ENCODE peak calls at places on chromosome 20, in ten cellular contexts. One of them, this sample, is unnamed.

GRCh38 chr20:9912858-9913434 is 74.1 kb upstream of the PAK5 start:
- DNase-seq in activated effector memory CD4-positive, alpha-beta T cell treated with Interleukin-2 at 50 U/mL for 16 hours: peak; percentile 1
- DNase-seq in activated T-helper 1 cell treated with anti-CD3 and anti-CD28 coated beads, Interleukin-2, amount 50 U/mL, for 16 hours: no peak
- DNase-seq in HuH-7.5: peak; percentile 12
- DNase-seq in stimulated activated CD4-positive, alpha-beta T cell treated with anti-CD3 and anti-CD28 coated beads, Interleukin-1b, Interleukin-23, amount 100 ng/mL, for 24 hours: no peak
- DNase-seq in AG20443: peak; percentile 64
- DNase-seq in astrocyte of the spinal cord: peak; percentile 57
- DNase-seq in Kasumi-1: peak; percentile 39
- DNase-seq in NAMALWA: peak; percentile 70
- DNase-seq in hepatocyte: peak; percentile 58
- DNase-seq in this sample: peak; percentile 46

GRCh38 chr20:3251806-3252205 is 12.8 kb upstream of the SLC4A11 start:
- DNase-seq in NAMALWA: no peak
- DNase-seq in activated effector memory CD4-positive, alpha-beta T cell treated with Interleukin-2 at 50 U/mL for 16 hours: no peak
- DNase-seq in HuH-7.5: no peak
- DNase-seq in astrocyte of the spinal cord: no peak
- DNase-seq in activated T-helper 1 cell treated with anti-CD3 and anti-CD28 coated beads, Interleukin-2, amount 50 U/mL, for 16 hours: no peak
- DNase-seq in Kasumi-1: no peak
- DNase-seq in AG20443: peak; percentile 64
- DNase-seq in hepatocyte: no peak
- DNase-seq in stimulated activated CD4-positive, alpha-beta T cell treated with anti-CD3 and anti-CD28 coated beads, Interleukin-1b, Interleukin-23, amount 100 ng/mL, for 24 hours: no peak
- DNase-seq in this sample: peak; percentile 59

GRCh38 chr20:62949887-62950286 is 2.6 kb upstream of the SLC17A9 start:
- DNase-seq in activated T-helper 1 cell treated with anti-CD3 and anti-CD28 coated beads, Interleukin-2, amount 50 U/mL, for 16 hours: no peak
- DNase-seq in hepatocyte: no peak
- DNase-seq in AG20443: no peak
- DNase-seq in activated effector memory CD4-positive, alpha-beta T cell treated with Interleukin-2 at 50 U/mL for 16 hours: no peak
- DNase-seq in Kasumi-1: no peak
- DNase-seq in astrocyte of the spinal cord: no peak
- DNase-seq in NAMALWA: no peak
- DNase-seq in HuH-7.5: no peak
- DNase-seq in stimulated activated CD4-positive, alpha-beta T cell treated with anti-CD3 and anti-CD28 coated beads, Interleukin-1b, Interleukin-23, amount 100 ng/mL, for 24 hours: no peak
- DNase-seq in this sample: no peak

GRCh38 chr20:32906200-32906599 is 47.5 kb downstream of the EFCAB8 start:
- DNase-seq in NAMALWA: no peak
- DNase-seq in AG20443: no peak
- DNase-seq in activated effector memory CD4-positive, alpha-beta T cell treated with Interleukin-2 at 50 U/mL for 16 hours: no peak
- DNase-seq in stimulated activated CD4-positive, alpha-beta T cell treated with anti-CD3 and anti-CD28 coated beads, Interleukin-1b, Interleukin-23, amount 100 ng/mL, for 24 hours: no peak
- DNase-seq in HuH-7.5: no peak
- DNase-seq in activated T-helper 1 cell treated with anti-CD3 and anti-CD28 coated beads, Interleukin-2, amount 50 U/mL, for 16 hours: no peak
- DNase-seq in Kasumi-1: no peak
- DNase-seq in astrocyte of the spinal cord: no peak
- DNase-seq in hepatocyte: no peak
- DNase-seq in this sample: no peak

GRCh38 chr20:51910202-51911050 is 108.1 kb upstream of the SALL4 start:
- DNase-seq in AG20443: no peak
- DNase-seq in NAMALWA: no peak
- DNase-seq in activated T-helper 1 cell treated with anti-CD3 and anti-CD28 coated beads, Interleukin-2, amount 50 U/mL, for 16 hours: no peak
- DNase-seq in Kasumi-1: no peak
- DNase-seq in HuH-7.5: peak; percentile 36
- DNase-seq in hepatocyte: peak; percentile 16
- DNase-seq in stimulated activated CD4-positive, alpha-beta T cell treated with anti-CD3 and anti-CD28 coated beads, Interleukin-1b, Interleukin-23, amount 100 ng/mL, for 24 hours: no peak
- DNase-seq in activated effector memory CD4-positive, alpha-beta T cell treated with Interleukin-2 at 50 U/mL for 16 hours: no peak
- DNase-seq in astrocyte of the spinal cord: peak; percentile 50
- DNase-seq in this sample: no peak

GRCh38 chr20:22626501-22626900 is 42.1 kb upstream of the FOXA2 start:
- DNase-seq in stimulated activated CD4-positive, alpha-beta T cell treated with anti-CD3 and anti-CD28 coated beads, Interleukin-1b, Interleukin-23, amount 100 ng/mL, for 24 hours: no peak
- DNase-seq in astrocyte of the spinal cord: no peak
- DNase-seq in activated T-helper 1 cell treated with anti-CD3 and anti-CD28 coated beads, Interleukin-2, amount 50 U/mL, for 16 hours: no peak
- DNase-seq in hepatocyte: no peak
- DNase-seq in NAMALWA: no peak
- DNase-seq in AG20443: no peak
- DNase-seq in activated effector memory CD4-positive, alpha-beta T cell treated with Interleukin-2 at 50 U/mL for 16 hours: no peak
- DNase-seq in Kasumi-1: no peak
- DNase-seq in HuH-7.5: no peak
- DNase-seq in this sample: no peak

GRCh38 chr20:41956316-41957050 is 338.3 kb upstream of the CHD6 start:
- DNase-seq in astrocyte of the spinal cord: no peak
- DNase-seq in Kasumi-1: peak; percentile 2
- DNase-seq in AG20443: no peak
- DNase-seq in activated T-helper 1 cell treated with anti-CD3 and anti-CD28 coated beads, Interleukin-2, amount 50 U/mL, for 16 hours: no peak
- DNase-seq in hepatocyte: peak; percentile 44
- DNase-seq in HuH-7.5: no peak
- DNase-seq in stimulated activated CD4-positive, alpha-beta T cell treated with anti-CD3 and anti-CD28 coated beads, Interleukin-1b, Interleukin-23, amount 100 ng/mL, for 24 hours: no peak
- DNase-seq in NAMALWA: peak; percentile 46
- DNase-seq in activated effector memory CD4-positive, alpha-beta T cell treated with Interleukin-2 at 50 U/mL for 16 hours: no peak
- DNase-seq in this sample: peak; percentile 9

GRCh38 chr20:25278636-25279361 is 30.9 kb downstream of the PYGB start:
- DNase-seq in HuH-7.5: no peak
- DNase-seq in hepatocyte: no peak
- DNase-seq in Kasumi-1: no peak
- DNase-seq in AG20443: no peak
- DNase-seq in activated effector memory CD4-positive, alpha-beta T cell treated with Interleukin-2 at 50 U/mL for 16 hours: no peak
- DNase-seq in NAMALWA: no peak
- DNase-seq in astrocyte of the spinal cord: no peak
- DNase-seq in stimulated activated CD4-positive, alpha-beta T cell treated with anti-CD3 and anti-CD28 coated beads, Interleukin-1b, Interleukin-23, amount 100 ng/mL, for 24 hours: no peak
- DNase-seq in activated T-helper 1 cell treated with anti-CD3 and anti-CD28 coated beads, Interleukin-2, amount 50 U/mL, for 16 hours: peak; percentile 0
- DNase-seq in this sample: no peak

GRCh38 chr20:58398254-58398653 is 9.2 kb downstream of the VAPB start:
- DNase-seq in stimulated activated CD4-positive, alpha-beta T cell treated with anti-CD3 and anti-CD28 coated beads, Interleukin-1b, Interleukin-23, amount 100 ng/mL, for 24 hours: no peak
- DNase-seq in HuH-7.5: no peak
- DNase-seq in NAMALWA: no peak
- DNase-seq in activated effector memory CD4-positive, alpha-beta T cell treated with Interleukin-2 at 50 U/mL for 16 hours: no peak
- DNase-seq in hepatocyte: no peak
- DNase-seq in astrocyte of the spinal cord: no peak
- DNase-seq in activated T-helper 1 cell treated with anti-CD3 and anti-CD28 coated beads, Interleukin-2, amount 50 U/mL, for 16 hours: no peak
- DNase-seq in Kasumi-1: no peak
- DNase-seq in AG20443: no peak
- DNase-seq in this sample: no peak

GRCh38 chr20:40993794-40994540 is 34.7 kb upstream of the TOP1 start:
- DNase-seq in activated T-helper 1 cell treated with anti-CD3 and anti-CD28 coated beads, Interleukin-2, amount 50 U/mL, for 16 hours: no peak
- DNase-seq in HuH-7.5: no peak
- DNase-seq in NAMALWA: peak; percentile 76
- DNase-seq in Kasumi-1: no peak
- DNase-seq in AG20443: no peak
- DNase-seq in stimulated activated CD4-positive, alpha-beta T cell treated with anti-CD3 and anti-CD28 coated beads, Interleukin-1b, Interleukin-23, amount 100 ng/mL, for 24 hours: no peak
- DNase-seq in hepatocyte: no peak
- DNase-seq in activated effector memory CD4-positive, alpha-beta T cell treated with Interleukin-2 at 50 U/mL for 16 hours: no peak
- DNase-seq in astrocyte of the spinal cord: no peak
- DNase-seq in this sample: no peak

GRCh38 chr20:19867074-19867473 is 109.0 kb downstream of the RIN2 start:
- DNase-seq in NAMALWA: no peak
- DNase-seq in activated effector memory CD4-positive, alpha-beta T cell treated with Interleukin-2 at 50 U/mL for 16 hours: no peak
- DNase-seq in AG20443: no peak
- DNase-seq in HuH-7.5: no peak
- DNase-seq in activated T-helper 1 cell treated with anti-CD3 and anti-CD28 coated beads, Interleukin-2, amount 50 U/mL, for 16 hours: no peak
- DNase-seq in stimulated activated CD4-positive, alpha-beta T cell treated with anti-CD3 and anti-CD28 coated beads, Interleukin-1b, Interleukin-23, amount 100 ng/mL, for 24 hours: no peak
- DNase-seq in hepatocyte: no peak
- DNase-seq in Kasumi-1: no peak
- DNase-seq in astrocyte of the spinal cord: no peak
- DNase-seq in this sample: no peak

GRCh38 chr20:61502433-61502832 is 250.4 kb downstream of the CDH4 start:
- DNase-seq in HuH-7.5: no peak
- DNase-seq in Kasumi-1: no peak
- DNase-seq in hepatocyte: no peak
- DNase-seq in NAMALWA: no peak
- DNase-seq in astrocyte of the spinal cord: peak; percentile 33
- DNase-seq in AG20443: no peak
- DNase-seq in activated effector memory CD4-positive, alpha-beta T cell treated with Interleukin-2 at 50 U/mL for 16 hours: no peak
- DNase-seq in stimulated activated CD4-positive, alpha-beta T cell treated with anti-CD3 and anti-CD28 coated beads, Interleukin-1b, Interleukin-23, amount 100 ng/mL, for 24 hours: no peak
- DNase-seq in activated T-helper 1 cell treated with anti-CD3 and anti-CD28 coated beads, Interleukin-2, amount 50 U/mL, for 16 hours: no peak
- DNase-seq in this sample: no peak

GRCh38 chr20:17666491-17666890 is 15.6 kb downstream of the RRBP1 start:
- DNase-seq in activated effector memory CD4-positive, alpha-beta T cell treated with Interleukin-2 at 50 U/mL for 16 hours: no peak
- DNase-seq in NAMALWA: no peak
- DNase-seq in astrocyte of the spinal cord: peak; percentile 70
- DNase-seq in Kasumi-1: no peak
- DNase-seq in HuH-7.5: no peak
- DNase-seq in activated T-helper 1 cell treated with anti-CD3 and anti-CD28 coated beads, Interleukin-2, amount 50 U/mL, for 16 hours: no peak
- DNase-seq in AG20443: peak; percentile 52
- DNase-seq in hepatocyte: no peak
- DNase-seq in stimulated activated CD4-positive, alpha-beta T cell treated with anti-CD3 and anti-CD28 coated beads, Interleukin-1b, Interleukin-23, amount 100 ng/mL, for 24 hours: no peak
- DNase-seq in this sample: peak; percentile 62

GRCh38 chr20:59013031-59013951 is 5.9 kb upstream of the TUBB1 start:
- DNase-seq in hepatocyte: no peak
- DNase-seq in stimulated activated CD4-positive, alpha-beta T cell treated with anti-CD3 and anti-CD28 coated beads, Interleukin-1b, Interleukin-23, amount 100 ng/mL, for 24 hours: no peak
- DNase-seq in Kasumi-1: no peak
- DNase-seq in astrocyte of the spinal cord: no peak
- DNase-seq in activated effector memory CD4-positive, alpha-beta T cell treated with Interleukin-2 at 50 U/mL for 16 hours: no peak
- DNase-seq in AG20443: no peak
- DNase-seq in NAMALWA: no peak
- DNase-seq in HuH-7.5: no peak
- DNase-seq in activated T-helper 1 cell treated with anti-CD3 and anti-CD28 coated beads, Interleukin-2, amount 50 U/mL, for 16 hours: no peak
- DNase-seq in this sample: no peak

GRCh38 chr20:32495949-32496348 is 89.2 kb downstream of the NOL4L start:
- DNase-seq in activated T-helper 1 cell treated with anti-CD3 and anti-CD28 coated beads, Interleukin-2, amount 50 U/mL, for 16 hours: no peak
- DNase-seq in stimulated activated CD4-positive, alpha-beta T cell treated with anti-CD3 and anti-CD28 coated beads, Interleukin-1b, Interleukin-23, amount 100 ng/mL, for 24 hours: no peak
- DNase-seq in Kasumi-1: no peak
- DNase-seq in astrocyte of the spinal cord: no peak
- DNase-seq in HuH-7.5: no peak
- DNase-seq in NAMALWA: no peak
- DNase-seq in AG20443: no peak
- DNase-seq in hepatocyte: no peak
- DNase-seq in activated effector memory CD4-positive, alpha-beta T cell treated with Interleukin-2 at 50 U/mL for 16 hours: no peak
- DNase-seq in this sample: no peak

GRCh38 chr20:35007413-35007812 is 51.7 kb downstream of the MYH7B start:
- DNase-seq in stimulated activated CD4-positive, alpha-beta T cell treated with anti-CD3 and anti-CD28 coated beads, Interleukin-1b, Interleukin-23, amount 100 ng/mL, for 24 hours: no peak
- DNase-seq in hepatocyte: no peak
- DNase-seq in Kasumi-1: no peak
- DNase-seq in activated T-helper 1 cell treated with anti-CD3 and anti-CD28 coated beads, Interleukin-2, amount 50 U/mL, for 16 hours: no peak
- DNase-seq in NAMALWA: no peak
- DNase-seq in activated effector memory CD4-positive, alpha-beta T cell treated with Interleukin-2 at 50 U/mL for 16 hours: no peak
- DNase-seq in astrocyte of the spinal cord: no peak
- DNase-seq in AG20443: no peak
- DNase-seq in HuH-7.5: no peak
- DNase-seq in this sample: no peak

GRCh38 chr20:1664911-1665310 is 7.3 kb upstream of the SIRPG start:
- DNase-seq in activated T-helper 1 cell treated with anti-CD3 and anti-CD28 coated beads, Interleukin-2, amount 50 U/mL, for 16 hours: peak; percentile 37
- DNase-seq in stimulated activated CD4-positive, alpha-beta T cell treated with anti-CD3 and anti-CD28 coated beads, Interleukin-1b, Interleukin-23, amount 100 ng/mL, for 24 hours: peak; percentile 45
- DNase-seq in HuH-7.5: no peak
- DNase-seq in Kasumi-1: peak; percentile 65
- DNase-seq in astrocyte of the spinal cord: no peak
- DNase-seq in hepatocyte: no peak
- DNase-seq in activated effector memory CD4-positive, alpha-beta T cell treated with Interleukin-2 at 50 U/mL for 16 hours: peak; percentile 47
- DNase-seq in NAMALWA: no peak
- DNase-seq in AG20443: no peak
- DNase-seq in this sample: no peak

GRCh38 chr20:20824924-20825584 is 112.6 kb upstream of the RALGAPA2 start:
- DNase-seq in HuH-7.5: peak; percentile 57
- DNase-seq in astrocyte of the spinal cord: peak; percentile 3
- DNase-seq in activated effector memory CD4-positive, alpha-beta T cell treated with Interleukin-2 at 50 U/mL for 16 hours: peak; percentile 10
- DNase-seq in AG20443: peak; percentile 62
- DNase-seq in hepatocyte: peak; percentile 77
- DNase-seq in Kasumi-1: peak; percentile 81
- DNase-seq in NAMALWA: peak; percentile 69
- DNase-seq in activated T-helper 1 cell treated with anti-CD3 and anti-CD28 coated beads, Interleukin-2, amount 50 U/mL, for 16 hours: no peak
- DNase-seq in stimulated activated CD4-positive, alpha-beta T cell treated with anti-CD3 and anti-CD28 coated beads, Interleukin-1b, Interleukin-23, amount 100 ng/mL, for 24 hours: peak; percentile 33
- DNase-seq in this sample: peak; percentile 70

GRCh38 chr20:62598761-62599194 is 43.5 kb upstream of the SLCO4A1 start:
- DNase-seq in stimulated activated CD4-positive, alpha-beta T cell treated with anti-CD3 and anti-CD28 coated beads, Interleukin-1b, Interleukin-23, amount 100 ng/mL, for 24 hours: no peak
- DNase-seq in hepatocyte: no peak
- DNase-seq in activated T-helper 1 cell treated with anti-CD3 and anti-CD28 coated beads, Interleukin-2, amount 50 U/mL, for 16 hours: no peak
- DNase-seq in AG20443: no peak
- DNase-seq in HuH-7.5: peak; percentile 69
- DNase-seq in Kasumi-1: no peak
- DNase-seq in astrocyte of the spinal cord: no peak
- DNase-seq in NAMALWA: peak; percentile 67
- DNase-seq in activated effector memory CD4-positive, alpha-beta T cell treated with Interleukin-2 at 50 U/mL for 16 hours: no peak
- DNase-seq in this sample: no peak

GRCh38 chr20:59300341-59301081 is at the start of gene EDN3:
- DNase-seq in activated T-helper 1 cell treated with anti-CD3 and anti-CD28 coated beads, Interleukin-2, amount 50 U/mL, for 16 hours: no peak
- DNase-seq in Kasumi-1: no peak
- DNase-seq in stimulated activated CD4-positive, alpha-beta T cell treated with anti-CD3 and anti-CD28 coated beads, Interleukin-1b, Interleukin-23, amount 100 ng/mL, for 24 hours: no peak
- DNase-seq in activated effector memory CD4-positive, alpha-beta T cell treated with Interleukin-2 at 50 U/mL for 16 hours: no peak
- DNase-seq in hepatocyte: peak; percentile 29
- DNase-seq in HuH-7.5: no peak
- DNase-seq in AG20443: no peak
- DNase-seq in astrocyte of the spinal cord: no peak
- DNase-seq in NAMALWA: no peak
- DNase-seq in this sample: no peak

GRCh38 chr20:64228751-64229518 is 26.6 kb upstream of the PCMTD2 start:
- DNase-seq in Kasumi-1: no peak
- DNase-seq in activated T-helper 1 cell treated with anti-CD3 and anti-CD28 coated beads, Interleukin-2, amount 50 U/mL, for 16 hours: no peak
- DNase-seq in hepatocyte: no peak
- DNase-seq in AG20443: no peak
- DNase-seq in astrocyte of the spinal cord: no peak
- DNase-seq in activated effector memory CD4-positive, alpha-beta T cell treated with Interleukin-2 at 50 U/mL for 16 hours: no peak
- DNase-seq in stimulated activated CD4-positive, alpha-beta T cell treated with anti-CD3 and anti-CD28 coated beads, Interleukin-1b, Interleukin-23, amount 100 ng/mL, for 24 hours: no peak
- DNase-seq in NAMALWA: no peak
- DNase-seq in HuH-7.5: no peak
- DNase-seq in this sample: no peak

GRCh38 chr20:44693625-44694024 is 21.5 kb upstream of the CCN5 start:
- DNase-seq in astrocyte of the spinal cord: no peak
- DNase-seq in HuH-7.5: no peak
- DNase-seq in activated effector memory CD4-positive, alpha-beta T cell treated with Interleukin-2 at 50 U/mL for 16 hours: no peak
- DNase-seq in NAMALWA: no peak
- DNase-seq in hepatocyte: no peak
- DNase-seq in AG20443: no peak
- DNase-seq in stimulated activated CD4-positive, alpha-beta T cell treated with anti-CD3 and anti-CD28 coated beads, Interleukin-1b, Interleukin-23, amount 100 ng/mL, for 24 hours: no peak
- DNase-seq in activated T-helper 1 cell treated with anti-CD3 and anti-CD28 coated beads, Interleukin-2, amount 50 U/mL, for 16 hours: no peak
- DNase-seq in Kasumi-1: no peak
- DNase-seq in this sample: no peak

GRCh38 chr20:682123-682522 is 6.5 kb upstream of the SCRT2 start:
- DNase-seq in activated effector memory CD4-positive, alpha-beta T cell treated with Interleukin-2 at 50 U/mL for 16 hours: no peak
- DNase-seq in NAMALWA: no peak
- DNase-seq in stimulated activated CD4-positive, alpha-beta T cell treated with anti-CD3 and anti-CD28 coated beads, Interleukin-1b, Interleukin-23, amount 100 ng/mL, for 24 hours: no peak
- DNase-seq in Kasumi-1: no peak
- DNase-seq in HuH-7.5: no peak
- DNase-seq in activated T-helper 1 cell treated with anti-CD3 and anti-CD28 coated beads, Interleukin-2, amount 50 U/mL, for 16 hours: no peak
- DNase-seq in hepatocyte: no peak
- DNase-seq in astrocyte of the spinal cord: no peak
- DNase-seq in AG20443: no peak
- DNase-seq in this sample: no peak

GRCh38 chr20:21127201-21127981 is 1.5 kb downstream of the KIZ start:
- DNase-seq in activated T-helper 1 cell treated with anti-CD3 and anti-CD28 coated beads, Interleukin-2, amount 50 U/mL, for 16 hours: no peak
- DNase-seq in Kasumi-1: no peak
- DNase-seq in astrocyte of the spinal cord: no peak
- DNase-seq in AG20443: no peak
- DNase-seq in activated effector memory CD4-positive, alpha-beta T cell treated with Interleukin-2 at 50 U/mL for 16 hours: no peak
- DNase-seq in stimulated activated CD4-positive, alpha-beta T cell treated with anti-CD3 and anti-CD28 coated beads, Interleukin-1b, Interleukin-23, amount 100 ng/mL, for 24 hours: no peak
- DNase-seq in hepatocyte: no peak
- DNase-seq in HuH-7.5: no peak
- DNase-seq in NAMALWA: no peak
- DNase-seq in this sample: no peak

GRCh38 chr20:3888622-3889488 is at the start of gene PANK2:
- DNase-seq in AG20443: peak; percentile 99
- DNase-seq in NAMALWA: peak; percentile 99
- DNase-seq in hepatocyte: peak; percentile 99
- DNase-seq in Kasumi-1: peak; percentile 96
- DNase-seq in activated effector memory CD4-positive, alpha-beta T cell treated with Interleukin-2 at 50 U/mL for 16 hours: peak; percentile 96
- DNase-seq in stimulated activated CD4-positive, alpha-beta T cell treated with anti-CD3 and anti-CD28 coated beads, Interleukin-1b, Interleukin-23, amount 100 ng/mL, for 24 hours: peak; percentile 94
- DNase-seq in HuH-7.5: peak; percentile 99
- DNase-seq in astrocyte of the spinal cord: peak; percentile 100
- DNase-seq in activated T-helper 1 cell treated with anti-CD3 and anti-CD28 coated beads, Interleukin-2, amount 50 U/mL, for 16 hours: peak; percentile 96
- DNase-seq in this sample: peak; percentile 99

GRCh38 chr20:33666293-33667244 is at the start of gene ACTL10:
- DNase-seq in astrocyte of the spinal cord: peak; percentile 98
- DNase-seq in Kasumi-1: peak; percentile 97
- DNase-seq in AG20443: peak; percentile 96
- DNase-seq in activated effector memory CD4-positive, alpha-beta T cell treated with Interleukin-2 at 50 U/mL for 16 hours: peak; percentile 72
- DNase-seq in hepatocyte: peak; percentile 92
- DNase-seq in NAMALWA: peak; percentile 99
- DNase-seq in activated T-helper 1 cell treated with anti-CD3 and anti-CD28 coated beads, Interleukin-2, amount 50 U/mL, for 16 hours: peak; percentile 54
- DNase-seq in HuH-7.5: peak; percentile 100
- DNase-seq in stimulated activated CD4-positive, alpha-beta T cell treated with anti-CD3 and anti-CD28 coated beads, Interleukin-1b, Interleukin-23, amount 100 ng/mL, for 24 hours: peak; percentile 70
- DNase-seq in this sample: peak; percentile 98

GRCh38 chr20:62227977-62228958 is 8.2 kb upstream of the HRH3 start:
- DNase-seq in AG20443: no peak
- DNase-seq in stimulated activated CD4-positive, alpha-beta T cell treated with anti-CD3 and anti-CD28 coated beads, Interleukin-1b, Interleukin-23, amount 100 ng/mL, for 24 hours: no peak
- DNase-seq in hepatocyte: no peak
- DNase-seq in Kasumi-1: no peak
- DNase-seq in NAMALWA: no peak
- DNase-seq in activated T-helper 1 cell treated with anti-CD3 and anti-CD28 coated beads, Interleukin-2, amount 50 U/mL, for 16 hours: no peak
- DNase-seq in astrocyte of the spinal cord: no peak
- DNase-seq in activated effector memory CD4-positive, alpha-beta T cell treated with Interleukin-2 at 50 U/mL for 16 hours: no peak
- DNase-seq in HuH-7.5: no peak
- DNase-seq in this sample: no peak

GRCh38 chr20:62741191-62741676 is 32.6 kb downstream of the NTSR1 start:
- DNase-seq in activated T-helper 1 cell treated with anti-CD3 and anti-CD28 coated beads, Interleukin-2, amount 50 U/mL, for 16 hours: peak; percentile 3
- DNase-seq in stimulated activated CD4-positive, alpha-beta T cell treated with anti-CD3 and anti-CD28 coated beads, Interleukin-1b, Interleukin-23, amount 100 ng/mL, for 24 hours: no peak
- DNase-seq in hepatocyte: no peak
- DNase-seq in HuH-7.5: no peak
- DNase-seq in AG20443: no peak
- DNase-seq in astrocyte of the spinal cord: peak; percentile 21
- DNase-seq in Kasumi-1: no peak
- DNase-seq in activated effector memory CD4-positive, alpha-beta T cell treated with Interleukin-2 at 50 U/mL for 16 hours: no peak
- DNase-seq in NAMALWA: no peak
- DNase-seq in this sample: no peak